ENCODE peak calls at places on chromosomes 3 and 15, in six cellular contexts. R is A549, P is ovary, G is psoas muscle, B is astrocyte, V is hepatocyte. U is an unnamed sample. For H3K9me3, the result is how much of the 10 kb centered on the place peaks cover.

GRCh38 chr3:115766587-115767492 is 143.5 kb downstream of the GAP43 start:
- DNase-seq in V (no peak), G (no peak), B (peak), P (no peak), R (no peak), U (no peak)

GRCh38 chr15:22968356-22968755 is 11.8 kb downstream of the CYFIP1 start:
- DNase-seq in R (peak), B (peak), P (no peak), G (no peak), V (no peak), U (no peak)

GRCh38 chr3:98460220-98460619 is 2.8 kb upstream of the OR5K1 start:
- DNase-seq in P (no peak), V (no peak), G (no peak), B (no peak), R (no peak), U (no peak)

GRCh38 chr15:71496336-71496955 is 313.9 kb upstream of the NR2E3 start:
- DNase-seq in P (no peak), V (no peak), B (peak), G (no peak), R (no peak), U (no peak)

GRCh38 chr15:78341057-78341763 is 1.1 kb downstream of the CRABP1 start:
- DNase-seq in G (no peak), R (peak), P (no peak), B (no peak), V (peak), U (no peak)

GRCh38 chr15:67992834-67993233 is 61.3 kb upstream of the PIAS1 start:
- DNase-seq in V (no peak), G (no peak), R (peak), P (no peak), B (no peak), U (no peak)

GRCh38 chr15:85582076-85582718 is 201.8 kb downstream of the AKAP13 start:
- DNase-seq in R (no peak), G (no peak), V (no peak), B (peak), P (no peak), U (peak)

GRCh38 chr3:132083583-132084372 is 49.0 kb upstream of the CPNE4 start:
- DNase-seq in R (peak), B (peak), G (no peak), V (no peak), P (no peak), U (no peak)

GRCh38 chr3:185688808-185689207 is 102.7 kb downstream of the SENP2 start:
- DNase-seq in P (no peak), R (peak), B (peak), G (no peak), V (peak), U (no peak)

GRCh38 chr15:95457520-95457919 is 873.0 kb upstream of the NR2F2 start:
- DNase-seq in R (no peak), B (no peak), P (peak), V (no peak), G (no peak), U (no peak)

GRCh38 chr15:75775296-75776074 is 62.8 kb upstream of the CSPG4 start:
- DNase-seq in B (no peak), V (no peak), G (no peak), R (peak), P (no peak), U (no peak)

GRCh38 chr3:189941125-189941524 is 179.6 kb downstream of the P3H2 start:
- DNase-seq in P (no peak), V (peak), R (no peak), G (no peak), B (no peak), U (no peak)

GRCh38 chr15:85284497-85284896 is 95.9 kb upstream of the AKAP13 start:
- DNase-seq in G (no peak), P (no peak), B (no peak), V (no peak), R (no peak), U (no peak)

GRCh38 chr3:33271324-33271723 is 5.9 kb upstream of the FBXL2 start:
- DNase-seq in R (no peak), B (no peak), G (no peak), V (no peak), P (no peak), U (no peak)

GRCh38 chr3:46359748-46360509 is 6.0 kb downstream of the CCR2 start:
- DNase-seq in R (no peak), G (no peak), B (peak), V (no peak), P (no peak), U (no peak)

GRCh38 chr15:99076109-99076508 is 28.8 kb upstream of the SYNM start:
- DNase-seq in V (no peak), B (no peak), G (no peak), P (no peak), R (no peak), U (no peak)

GRCh38 chr3:160210799-160211221 is 14.4 kb upstream of the C3orf80 start:
- DNase-seq in G (no peak), V (peak), R (peak), P (no peak), B (peak), U (no peak)

GRCh38 chr3:183790700-183791099 is 34.7 kb downstream of the MAP6D1 start:
- DNase-seq in P (no peak), V (no peak), B (no peak), G (no peak), R (no peak), U (no peak)

GRCh38 chr3:74066456-74066855 is 441.7 kb upstream of the PDZRN3 start:
- DNase-seq in P (no peak), G (no peak), B (no peak), V (no peak), R (no peak), U (no peak)

GRCh38 chr15:91561371-91562100 is 292.0 kb upstream of the SLCO3A1 start:
- DNase-seq in V (peak), R (peak), G (peak), B (peak), P (no peak), U (no peak)

DNA sequence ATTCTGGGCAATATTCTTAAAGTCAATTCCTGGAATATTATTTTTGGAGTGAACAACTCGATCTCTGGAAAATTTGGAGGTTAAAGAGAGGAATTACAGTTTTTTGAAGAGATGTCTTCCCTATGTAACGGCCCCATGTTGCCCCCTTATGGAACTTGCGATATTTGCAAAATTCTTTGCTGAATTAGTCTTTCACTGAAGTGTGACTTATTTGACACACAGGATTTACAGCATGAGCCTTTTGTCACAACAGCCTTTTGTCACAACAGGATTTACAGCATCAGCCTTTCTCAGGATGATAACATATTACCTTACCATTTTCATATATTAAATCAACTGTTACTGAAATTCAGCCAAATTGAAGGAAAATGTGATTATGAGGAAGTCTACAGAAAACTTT is 37.8 kb upstream of the SPTSSB start:
- DNase-seq in G (no peak), P (no peak), R (peak), B (no peak), V (peak), U (no peak)
- H3K27ac ChIP-seq in G (no peak), P (no peak), R (no peak), B (no peak), V (no peak), U (no peak)

GRCh38 chr3:51873876-51874275 is 1.5 kb downstream of the IQCF5 start:
- DNase-seq in G (no peak), B (no peak), P (no peak), R (no peak), V (no peak), U (no peak)
- H3K9me3 ChIP-seq in G (under half), B (under half), P (under half), R (under half), V (under half), U (under half)

GRCh38 chr3:43699864-43700263 is 9.1 kb downstream of the ABHD5 start:
- DNase-seq in R (peak), G (no peak), V (no peak), B (no peak), P (no peak), U (no peak)
- TF ChIP-seq CTCF in R (peak), G (no peak), V (no peak), B (peak), P (no peak), U (no peak)

GRCh38 chr15:69664572-69665326 is 212.1 kb downstream of the RPLP1 start:
- DNase-seq in P (no peak), V (no peak), G (no peak), B (no peak), R (no peak), U (no peak)
- H3K27ac ChIP-seq in P (no peak), V (no peak), G (no peak), B (no peak), R (no peak), U (no peak)

DNA sequence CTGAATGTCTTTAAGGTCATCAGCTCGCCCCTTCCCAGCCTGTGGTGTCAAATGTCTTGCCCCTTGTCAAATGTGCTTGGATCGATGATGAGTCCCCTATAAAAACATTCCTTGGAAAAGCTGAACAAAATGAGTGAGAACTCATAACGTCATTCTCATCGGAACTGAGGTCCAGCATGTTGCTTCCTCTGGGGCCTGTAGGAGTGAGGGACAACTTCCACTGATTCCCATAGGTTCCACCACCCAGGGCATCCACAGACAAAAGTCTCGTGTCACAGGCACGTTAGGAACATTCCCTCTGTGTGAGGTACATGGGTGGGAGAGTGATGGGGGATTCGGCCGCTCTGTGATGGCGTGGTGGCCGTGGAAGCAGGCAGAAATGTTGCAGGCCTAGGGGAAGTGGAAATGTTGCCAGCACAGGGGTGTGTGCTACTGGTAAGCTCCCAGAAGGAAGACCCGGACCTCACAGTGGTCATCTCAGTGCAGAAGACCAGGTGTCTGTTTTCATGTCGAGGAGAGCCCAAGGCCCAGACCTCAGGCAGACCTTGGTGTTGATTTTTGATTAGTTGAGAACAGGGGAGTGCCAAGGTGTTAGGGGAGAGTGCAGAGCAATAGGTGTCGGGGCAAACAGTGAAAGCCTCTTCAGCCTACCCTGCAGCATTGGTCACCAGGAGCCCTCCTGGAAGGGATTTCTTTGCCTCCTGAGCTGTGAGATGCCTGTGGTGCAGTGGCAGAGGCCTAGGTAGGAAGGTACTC is 96.8 kb downstream of the SNRPN start:
- DNase-seq in B (no peak), G (no peak), P (no peak), V (no peak), R (no peak), U (no peak)
- H3K9me3 ChIP-seq in B (half or more), G (half or more), P (under half), V (half or more), R (half or more), U (half or more)

DNA sequence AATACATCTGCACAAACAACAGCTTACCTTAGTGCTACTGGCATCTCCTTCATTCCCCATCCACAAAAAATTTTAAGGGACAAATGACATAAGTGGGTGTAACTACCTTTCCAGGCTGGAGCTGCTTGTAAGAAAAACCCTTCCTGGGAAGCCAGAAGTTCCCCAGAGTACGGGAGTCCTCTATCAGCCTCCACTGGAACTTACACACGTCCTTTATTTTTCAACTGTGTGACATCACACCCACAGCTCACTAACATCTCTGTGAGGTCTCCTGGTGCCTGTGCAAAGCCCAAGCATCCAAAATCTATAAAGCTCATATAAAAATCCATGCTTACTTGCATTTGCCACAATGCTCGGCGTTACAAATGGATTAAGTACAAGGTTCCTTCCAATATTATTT is 27.6 kb downstream of the LRIG1 start:
- DNase-seq in B (peak), P (no peak), R (no peak), V (no peak), G (no peak), U (no peak)
- TF ChIP-seq CTCF in B (no peak), P (no peak), R (no peak), V (no peak), G (no peak), U (no peak)

DNA sequence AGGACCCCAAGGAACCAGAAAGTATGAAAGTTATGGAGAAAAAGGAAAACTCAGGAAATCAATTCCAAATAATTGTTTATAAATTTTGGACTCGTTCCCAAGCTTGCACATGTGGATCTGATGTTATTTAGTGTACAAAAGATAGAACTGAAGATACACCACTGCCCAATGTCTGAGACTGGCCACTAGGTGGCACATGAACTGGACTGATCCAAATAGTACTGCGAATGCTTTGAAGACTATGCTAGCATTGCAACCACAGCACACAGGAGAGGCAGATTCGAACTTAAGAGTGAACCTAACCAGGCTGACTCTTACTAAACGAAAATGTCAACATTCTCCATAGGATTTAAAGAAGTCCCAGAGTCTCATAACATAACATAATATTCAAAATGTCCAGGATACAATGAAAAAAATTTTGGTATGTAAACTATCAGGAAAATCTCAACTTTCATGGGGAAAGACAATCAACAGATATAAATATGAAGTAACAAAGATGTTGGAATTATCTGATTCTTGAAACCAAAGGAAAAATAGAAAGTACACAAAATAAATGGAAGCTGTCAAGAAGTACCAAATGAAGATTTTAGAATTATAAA is 596.7 kb downstream of the FGF12 start:
- DNase-seq in G (peak), B (peak), V (peak), P (no peak), R (peak), U (no peak)
- H3K27ac ChIP-seq in G (no peak), B (no peak), V (no peak), P (no peak), R (no peak), U (no peak)